ENCODE peak calls at places on chromosomes 2 and 18, in seven cellular contexts. R, T, I, H, X, E and M are unnamed samples. For H3K27me3, the result is how much of the 10 kb centered on the place peaks cover.

GRCh38 chr2:177315303-177315887 is 50.9 kb upstream of the NFE2L2 start:
- DNase-seq in R (no peak), T (no peak), I (no peak), H (no peak), X (no peak), E (no peak), M (no peak)

GRCh38 chr2:27989149-27989548 is 98.6 kb downstream of the BABAM2 start:
- DNase-seq in R (no peak), T (no peak), I (no peak), H (no peak), X (no peak), E (no peak), M (no peak)

GRCh38 chr2:120231974-120232635 is 8.9 kb upstream of the TMEM185B start:
- DNase-seq in R (no peak), T (peak), I (no peak), H (no peak), X (peak), E (no peak), M (peak)

GRCh38 chr2:116057538-116057937 is 1615.1 kb downstream of the DPP10 start:
- DNase-seq in R (no peak), T (no peak), I (no peak), H (no peak), X (no peak), E (no peak), M (no peak)

GRCh38 chr18:13531681-13532325 is 194.6 kb downstream of the FAM210A start:
- DNase-seq in R (no peak), T (no peak), I (no peak), H (no peak), X (no peak), E (no peak), M (no peak)

GRCh38 chr2:27032495-27033252 is at the start of gene TMEM214:
- DNase-seq in R (peak), T (peak), I (peak), H (peak), X (peak), E (peak), M (peak)

GRCh38 chr2:77001895-77002294 is 520.3 kb downstream of the LRRTM4 start:
- DNase-seq in R (no peak), T (no peak), I (no peak), H (no peak), X (no peak), E (no peak), M (no peak)

GRCh38 chr2:117835990-117836760 is 21.7 kb downstream of the DDX18 start:
- DNase-seq in R (peak), T (peak), I (peak), H (peak), X (peak), E (peak), M (peak)

GRCh38 chr2:218991674-218992168 is 1.5 kb downstream of the CRYBA2 start:
- DNase-seq in R (no peak), T (no peak), I (no peak), H (no peak), X (no peak), E (peak), M (no peak)

GRCh38 chr2:218990612-218991011 is 2.6 kb downstream of the CRYBA2 start:
- DNase-seq in R (no peak), T (no peak), I (no peak), H (no peak), X (no peak), E (no peak), M (no peak)

GRCh38 chr2:218993345-218994315 is at the start of gene CRYBA2:
- DNase-seq in R (no peak), T (no peak), I (no peak), H (no peak), X (no peak), E (peak), M (peak)

GRCh38 chr2:218992196-218992595 is 1.0 kb downstream of the CRYBA2 start:
- DNase-seq in R (no peak), T (no peak), I (no peak), H (no peak), X (no peak), E (no peak), M (no peak)

GRCh38 chr2:218992703-218993344 is 398 bp downstream of the CRYBA2 start:
- DNase-seq in R (no peak), T (no peak), I (no peak), H (no peak), X (no peak), E (no peak), M (peak)
- H3K27me3 ChIP-seq in R (under half), T (half or more), I (half or more), H (half or more), X (half or more), E (under half), M (half or more)

GRCh38 chr2:110120171-110121051 is 4.8 kb upstream of the MALL start:
- DNase-seq in R (no peak), T (no peak), I (no peak), H (no peak), X (no peak), E (no peak), M (no peak)

GRCh38 chr2:110114801-110115200 is 821 bp downstream of the MALL start:
- DNase-seq in R (no peak), T (no peak), I (no peak), H (no peak), X (no peak), E (no peak), M (peak)

GRCh38 chr2:110116033-110116710 is 550 bp upstream of the MALL start:
- DNase-seq in R (no peak), T (no peak), I (peak), H (no peak), X (peak), E (peak), M (peak)

GRCh38 chr2:110114007-110114591 is 1.5 kb downstream of the MALL start:
- DNase-seq in R (no peak), T (no peak), I (no peak), H (no peak), X (no peak), E (peak), M (peak)

GRCh38 chr2:110115291-110116032 is at the start of gene MALL:
- DNase-seq in R (no peak), T (peak), I (no peak), H (peak), X (no peak), E (peak), M (peak)
- H3K27me3 ChIP-seq in R (under half), T (under half), I (under half), H (under half), X (under half), E (under half), M (under half)

GRCh38 chr2:157938556-157938955 is 62.4 kb upstream of the ACVR1 start:
- DNase-seq in R (no peak), T (no peak), I (peak), H (no peak), X (no peak), E (peak), M (no peak)
- H3K27me3 ChIP-seq in R (under half), T (under half), I (under half), H (under half), X (under half), E (under half), M (under half)

GRCh38 chr18:57443247-57443646 is 8.1 kb downstream of the ONECUT2 start:
- DNase-seq in R (no peak), T (no peak), I (no peak), H (no peak), X (no peak), E (no peak), M (no peak)
- H3K27me3 ChIP-seq in R (under half), T (under half), I (half or more), H (half or more), X (half or more), E (under half), M (half or more)

GRCh38 chr2:212424090-212424489 is 114.5 kb downstream of the ERBB4 start:
- DNase-seq in R (no peak), T (no peak), I (no peak), H (no peak), X (no peak), E (no peak), M (no peak)

GRCh38 chr2:212416126-212416525 is 122.5 kb downstream of the ERBB4 start:
- DNase-seq in R (no peak), T (no peak), I (no peak), H (no peak), X (no peak), E (no peak), M (no peak)

GRCh38 chr2:212427031-212427430 is 111.6 kb downstream of the ERBB4 start:
- DNase-seq in R (no peak), T (no peak), I (no peak), H (no peak), X (no peak), E (no peak), M (no peak)

GRCh38 chr2:212423089-212423488 is 115.5 kb downstream of the ERBB4 start:
- DNase-seq in R (no peak), T (no peak), I (no peak), H (no peak), X (no peak), E (no peak), M (no peak)

GRCh38 chr2:212421571-212422334 is 116.8 kb downstream of the ERBB4 start:
- DNase-seq in R (no peak), T (no peak), I (peak), H (no peak), X (no peak), E (no peak), M (no peak)
- H3K27me3 ChIP-seq in R (under half), T (under half), I (under half), H (under half), X (under half), E (under half), M (under half)

GRCh38 chr2:72149556-72150156 is 2.0 kb upstream of the CYP26B1 start:
- DNase-seq in R (peak), T (peak), I (no peak), H (no peak), X (peak), E (no peak), M (no peak)
- H3K27me3 ChIP-seq in R (under half), T (half or more), I (under half), H (half or more), X (half or more), E (under half), M (half or more)